ENCODE peak calls at places on chromosomes 6 and 20, in seven cellular contexts. One of them, this sample, is unnamed.

GRCh38 chr6:26235240-26235730 is 129.7 kb upstream of the BTN3A2 start:
- DNase-seq in hepatocyte: no peak
- DNase-seq in right lobe of liver: no peak
- DNase-seq in NT2/D1: no peak
- DNase-seq in CD8-positive, alpha-beta T cell: no peak
- DNase-seq in heart right ventricle: no peak
- DNase-seq in left ventricle myocardium inferior: no peak
- DNase-seq in this sample: no peak

GRCh38 chr6:169667716-169668115 is 34.1 kb downstream of the WDR27 start:
- DNase-seq in hepatocyte: no peak
- DNase-seq in right lobe of liver: peak; percentile 29
- DNase-seq in NT2/D1: no peak
- DNase-seq in CD8-positive, alpha-beta T cell: no peak
- DNase-seq in heart right ventricle: no peak
- DNase-seq in left ventricle myocardium inferior: no peak
- DNase-seq in this sample: no peak

GRCh38 chr6:25250878-25251277 is 28.3 kb upstream of the CARMIL1 start:
- DNase-seq in hepatocyte: no peak
- DNase-seq in right lobe of liver: no peak
- DNase-seq in NT2/D1: no peak
- DNase-seq in CD8-positive, alpha-beta T cell: no peak
- DNase-seq in heart right ventricle: no peak
- DNase-seq in left ventricle myocardium inferior: no peak
- DNase-seq in this sample: no peak

GRCh38 chr20:37288091-37288490 is 1.4 kb upstream of the MANBAL start:
- DNase-seq in hepatocyte: no peak
- DNase-seq in right lobe of liver: peak; percentile 68
- DNase-seq in NT2/D1: no peak
- DNase-seq in CD8-positive, alpha-beta T cell: no peak
- DNase-seq in heart right ventricle: no peak
- DNase-seq in left ventricle myocardium inferior: no peak
- DNase-seq in this sample: no peak

GRCh38 chr20:23205656-23206055 is 119.5 kb upstream of the CD93 start:
- DNase-seq in hepatocyte: peak; percentile 84
- DNase-seq in right lobe of liver: no peak
- DNase-seq in NT2/D1: no peak
- DNase-seq in CD8-positive, alpha-beta T cell: no peak
- DNase-seq in heart right ventricle: peak; percentile 85
- DNase-seq in left ventricle myocardium inferior: peak; percentile 79
- DNase-seq in this sample: peak; percentile 40

GRCh38 chr6:146650799-146651481 is 52.2 kb downstream of the ADGB start:
- DNase-seq in hepatocyte: no peak
- DNase-seq in right lobe of liver: no peak
- DNase-seq in NT2/D1: no peak
- DNase-seq in CD8-positive, alpha-beta T cell: no peak
- DNase-seq in heart right ventricle: no peak
- DNase-seq in left ventricle myocardium inferior: no peak
- DNase-seq in this sample: no peak

GRCh38 chr6:1618305-1619105 is 8.8 kb downstream of the FOXC1 start:
- DNase-seq in hepatocyte: no peak
- DNase-seq in right lobe of liver: no peak
- DNase-seq in NT2/D1: no peak
- DNase-seq in CD8-positive, alpha-beta T cell: no peak
- DNase-seq in heart right ventricle: no peak
- DNase-seq in left ventricle myocardium inferior: no peak
- DNase-seq in this sample: no peak

GRCh38 chr6:36493859-36494258 is 51.1 kb downstream of the KCTD20 start:
- DNase-seq in hepatocyte: no peak
- DNase-seq in right lobe of liver: no peak
- DNase-seq in NT2/D1: no peak
- DNase-seq in CD8-positive, alpha-beta T cell: no peak
- DNase-seq in heart right ventricle: no peak
- DNase-seq in left ventricle myocardium inferior: no peak
- DNase-seq in this sample: no peak

GRCh38 chr6:40349092-40349491 is 238.1 kb downstream of the LRFN2 start:
- DNase-seq in hepatocyte: no peak
- DNase-seq in right lobe of liver: no peak
- DNase-seq in NT2/D1: no peak
- DNase-seq in CD8-positive, alpha-beta T cell: no peak
- DNase-seq in heart right ventricle: no peak
- DNase-seq in left ventricle myocardium inferior: no peak
- DNase-seq in this sample: peak; percentile 55

GRCh38 chr6:155080876-155081845 is 86.0 kb downstream of the TIAM2 start:
- DNase-seq in hepatocyte: no peak
- DNase-seq in right lobe of liver: no peak
- DNase-seq in NT2/D1: no peak
- DNase-seq in CD8-positive, alpha-beta T cell: no peak
- DNase-seq in heart right ventricle: no peak
- DNase-seq in left ventricle myocardium inferior: no peak
- DNase-seq in this sample: no peak

GRCh38 chr20:16286601-16287000 is 286.6 kb downstream of the KIF16B start:
- DNase-seq in hepatocyte: no peak
- DNase-seq in right lobe of liver: no peak
- DNase-seq in NT2/D1: no peak
- DNase-seq in CD8-positive, alpha-beta T cell: no peak
- DNase-seq in heart right ventricle: no peak
- DNase-seq in left ventricle myocardium inferior: no peak
- DNase-seq in this sample: no peak

GRCh38 chr6:56246544-56246940 is 838 bp downstream of the COL21A1 start:
- DNase-seq in hepatocyte: peak; percentile 7
- DNase-seq in right lobe of liver: no peak
- DNase-seq in NT2/D1: no peak
- DNase-seq in CD8-positive, alpha-beta T cell: no peak
- DNase-seq in heart right ventricle: no peak
- DNase-seq in left ventricle myocardium inferior: no peak
- DNase-seq in this sample: no peak

GRCh38 chr6:41634657-41635056 is 3.6 kb upstream of the MDFI start:
- DNase-seq in hepatocyte: peak; percentile 58
- DNase-seq in right lobe of liver: peak; percentile 46
- DNase-seq in NT2/D1: no peak
- DNase-seq in CD8-positive, alpha-beta T cell: no peak
- DNase-seq in heart right ventricle: no peak
- DNase-seq in left ventricle myocardium inferior: no peak
- DNase-seq in this sample: no peak

GRCh38 chr6:44021628-44022295 is 105.5 kb downstream of the MRPL14 start:
- DNase-seq in hepatocyte: no peak
- DNase-seq in right lobe of liver: peak; percentile 39
- DNase-seq in NT2/D1: no peak
- DNase-seq in CD8-positive, alpha-beta T cell: no peak
- DNase-seq in heart right ventricle: no peak
- DNase-seq in left ventricle myocardium inferior: no peak
- DNase-seq in this sample: no peak

GRCh38 chr20:53869466-53870258 is 200.7 kb downstream of the BCAS1 start:
- DNase-seq in hepatocyte: peak; percentile 89
- DNase-seq in right lobe of liver: no peak
- DNase-seq in NT2/D1: peak; percentile 87
- DNase-seq in CD8-positive, alpha-beta T cell: peak; percentile 78
- DNase-seq in heart right ventricle: peak; percentile 77
- DNase-seq in left ventricle myocardium inferior: no peak
- DNase-seq in this sample: peak; percentile 73

GRCh38 chr6:169156108-169156821 is 97.4 kb downstream of the THBS2 start:
- DNase-seq in hepatocyte: no peak
- DNase-seq in right lobe of liver: no peak
- DNase-seq in NT2/D1: no peak
- DNase-seq in CD8-positive, alpha-beta T cell: no peak
- DNase-seq in heart right ventricle: no peak
- DNase-seq in left ventricle myocardium inferior: no peak
- DNase-seq in this sample: no peak

GRCh38 chr6:118656822-118657451 is 5.5 kb upstream of the CEP85L start:
- DNase-seq in hepatocyte: no peak
- DNase-seq in right lobe of liver: no peak
- DNase-seq in NT2/D1: no peak
- DNase-seq in CD8-positive, alpha-beta T cell: no peak
- DNase-seq in heart right ventricle: no peak
- DNase-seq in left ventricle myocardium inferior: no peak
- DNase-seq in this sample: no peak

GRCh38 chr6:14857501-14857900 is 388.4 kb upstream of the JARID2 start:
- DNase-seq in hepatocyte: no peak
- DNase-seq in right lobe of liver: peak; percentile 56
- DNase-seq in NT2/D1: no peak
- DNase-seq in CD8-positive, alpha-beta T cell: peak; percentile 87
- DNase-seq in heart right ventricle: no peak
- DNase-seq in left ventricle myocardium inferior: no peak
- DNase-seq in this sample: no peak

GRCh38 chr6:142918339-142919042 is 26.5 kb downstream of the HIVEP2 start:
- DNase-seq in hepatocyte: no peak
- DNase-seq in right lobe of liver: no peak
- DNase-seq in NT2/D1: no peak
- DNase-seq in CD8-positive, alpha-beta T cell: no peak
- DNase-seq in heart right ventricle: no peak
- DNase-seq in left ventricle myocardium inferior: no peak
- DNase-seq in this sample: no peak

GRCh38 chr6:150068173-150068785 is 642 bp downstream of the ULBP3 start:
- DNase-seq in hepatocyte: no peak
- DNase-seq in right lobe of liver: no peak
- DNase-seq in NT2/D1: no peak
- DNase-seq in CD8-positive, alpha-beta T cell: peak; percentile 55
- DNase-seq in heart right ventricle: no peak
- DNase-seq in left ventricle myocardium inferior: no peak
- DNase-seq in this sample: no peak

GRCh38 chr20:63968136-63968927 is 1.4 kb downstream of the ZNF512B start:
- DNase-seq in hepatocyte: no peak
- DNase-seq in right lobe of liver: peak; percentile 52
- DNase-seq in NT2/D1: no peak
- DNase-seq in CD8-positive, alpha-beta T cell: no peak
- DNase-seq in heart right ventricle: peak; percentile 8
- DNase-seq in left ventricle myocardium inferior: peak; percentile 12
- DNase-seq in this sample: peak; percentile 25

GRCh38 chr20:63966172-63966943 is 3.4 kb downstream of the ZNF512B start:
- DNase-seq in hepatocyte: no peak
- DNase-seq in right lobe of liver: no peak
- DNase-seq in NT2/D1: no peak
- DNase-seq in CD8-positive, alpha-beta T cell: no peak
- DNase-seq in heart right ventricle: no peak
- DNase-seq in left ventricle myocardium inferior: no peak
- DNase-seq in this sample: peak; percentile 12

GRCh38 chr20:63968928-63969760 is 586 bp downstream of the ZNF512B start:
- DNase-seq in hepatocyte: no peak
- DNase-seq in right lobe of liver: peak; percentile 82
- DNase-seq in NT2/D1: no peak
- DNase-seq in CD8-positive, alpha-beta T cell: peak; percentile 66
- DNase-seq in heart right ventricle: peak; percentile 42
- DNase-seq in left ventricle myocardium inferior: peak; percentile 20
- DNase-seq in this sample: peak; percentile 37

GRCh38 chr20:63967330-63968135 is 2.2 kb downstream of the ZNF512B start:
- DNase-seq in hepatocyte: no peak
- DNase-seq in right lobe of liver: no peak
- DNase-seq in NT2/D1: no peak
- DNase-seq in CD8-positive, alpha-beta T cell: no peak
- DNase-seq in heart right ventricle: peak; percentile 6
- DNase-seq in left ventricle myocardium inferior: peak; percentile 16
- DNase-seq in this sample: peak; percentile 16

GRCh38 chr20:63966944-63967322 is 2.8 kb downstream of the ZNF512B start:
- DNase-seq in hepatocyte: no peak
- DNase-seq in right lobe of liver: no peak
- DNase-seq in NT2/D1: no peak
- DNase-seq in CD8-positive, alpha-beta T cell: no peak
- DNase-seq in heart right ventricle: peak; percentile 4
- DNase-seq in left ventricle myocardium inferior: no peak
- DNase-seq in this sample: peak; percentile 14
- H3K27me3 ChIP-seq in hepatocyte: no peaks in the 10 kb centered on the region
- H3K27me3 ChIP-seq in right lobe of liver: no peaks in the 10 kb centered on the region
- H3K27me3 ChIP-seq in NT2/D1: peaks cover 17% of the 10 kb centered on the region
- H3K27me3 ChIP-seq in CD8-positive, alpha-beta T cell: no peaks in the 10 kb centered on the region
- H3K27me3 ChIP-seq in heart right ventricle: no peaks in the 10 kb centered on the region
- H3K27me3 ChIP-seq in left ventricle myocardium inferior: no peaks in the 10 kb centered on the region
- H3K27me3 ChIP-seq in this sample: no peaks in the 10 kb centered on the region

DNA sequence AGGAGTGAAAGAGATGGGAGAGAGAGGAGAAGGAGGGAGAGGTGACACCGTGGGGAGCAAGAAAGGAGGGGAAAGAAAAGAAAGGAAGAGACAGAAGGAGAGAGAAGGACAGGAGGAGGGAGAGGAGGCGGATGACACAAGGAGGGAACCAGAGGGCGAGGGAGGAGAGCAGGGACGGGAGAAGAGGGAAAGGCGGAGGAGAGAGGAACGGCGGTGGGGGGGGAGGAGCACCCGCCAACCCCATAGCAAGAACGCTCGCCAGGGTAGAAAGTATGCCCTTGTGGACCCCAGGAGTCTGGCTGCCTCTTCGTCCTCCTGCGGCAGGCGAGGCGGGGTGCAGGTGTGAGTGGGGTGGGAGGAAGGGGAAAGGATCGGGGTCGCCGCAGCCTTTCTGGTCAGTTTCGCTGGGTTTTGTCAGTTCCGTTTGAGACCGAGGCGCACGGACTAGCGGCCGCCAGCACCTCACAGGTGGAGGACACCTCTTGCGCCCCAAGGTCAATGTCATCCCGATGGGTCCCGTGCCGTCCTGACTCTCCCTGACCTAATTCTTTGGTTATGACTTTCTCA is 4.4 kb upstream of the INSM1 start:
- DNase-seq in hepatocyte: no peak
- DNase-seq in right lobe of liver: no peak
- DNase-seq in NT2/D1: no peak
- DNase-seq in CD8-positive, alpha-beta T cell: no peak
- DNase-seq in heart right ventricle: no peak
- DNase-seq in left ventricle myocardium inferior: no peak
- DNase-seq in this sample: no peak
- H3K27me3 ChIP-seq in hepatocyte: peaks cover 83% of the 10 kb centered on the region
- H3K27me3 ChIP-seq in right lobe of liver: no peaks in the 10 kb centered on the region
- H3K27me3 ChIP-seq in NT2/D1: peaks cover 82% of the 10 kb centered on the region
- H3K27me3 ChIP-seq in CD8-positive, alpha-beta T cell: no peaks in the 10 kb centered on the region
- H3K27me3 ChIP-seq in heart right ventricle: peaks cover 35% of the 10 kb centered on the region
- H3K27me3 ChIP-seq in left ventricle myocardium inferior: peaks cover 88% of the 10 kb centered on the region
- H3K27me3 ChIP-seq in this sample: peaks cover 44% of the 10 kb centered on the region

GRCh38 chr20:62551408-62552323 is 75.9 kb upstream of the GATA5 start:
- DNase-seq in hepatocyte: no peak
- DNase-seq in right lobe of liver: no peak
- DNase-seq in NT2/D1: no peak
- DNase-seq in CD8-positive, alpha-beta T cell: peak; percentile 50
- DNase-seq in heart right ventricle: no peak
- DNase-seq in left ventricle myocardium inferior: no peak
- DNase-seq in this sample: no peak
- H3K27me3 ChIP-seq in hepatocyte: peaks cover 41% of the 10 kb centered on the region
- H3K27me3 ChIP-seq in right lobe of liver: no peaks in the 10 kb centered on the region
- H3K27me3 ChIP-seq in NT2/D1: peaks cover 55% of the 10 kb centered on the region
- H3K27me3 ChIP-seq in CD8-positive, alpha-beta T cell: peaks cover 9% of the 10 kb centered on the region
- H3K27me3 ChIP-seq in heart right ventricle: no peaks in the 10 kb centered on the region
- H3K27me3 ChIP-seq in left ventricle myocardium inferior: peaks cover 83% of the 10 kb centered on the region
- H3K27me3 ChIP-seq in this sample: no peaks in the 10 kb centered on the region

GRCh38 chr20:63420359-63421093 is 51.9 kb downstream of the KCNQ2 start:
- DNase-seq in hepatocyte: no peak
- DNase-seq in right lobe of liver: no peak
- DNase-seq in NT2/D1: no peak
- DNase-seq in CD8-positive, alpha-beta T cell: no peak
- DNase-seq in heart right ventricle: no peak
- DNase-seq in left ventricle myocardium inferior: no peak
- DNase-seq in this sample: no peak

GRCh38 chr20:63421094-63421692 is 51.3 kb downstream of the KCNQ2 start:
- DNase-seq in hepatocyte: no peak
- DNase-seq in right lobe of liver: no peak
- DNase-seq in NT2/D1: no peak
- DNase-seq in CD8-positive, alpha-beta T cell: no peak
- DNase-seq in heart right ventricle: no peak
- DNase-seq in left ventricle myocardium inferior: no peak
- DNase-seq in this sample: no peak

GRCh38 chr20:63422653-63423052 is 49.8 kb downstream of the KCNQ2 start:
- DNase-seq in hepatocyte: no peak
- DNase-seq in right lobe of liver: no peak
- DNase-seq in NT2/D1: no peak
- DNase-seq in CD8-positive, alpha-beta T cell: no peak
- DNase-seq in heart right ventricle: no peak
- DNase-seq in left ventricle myocardium inferior: no peak
- DNase-seq in this sample: no peak

GRCh38 chr20:63423751-63424150 is 48.7 kb downstream of the KCNQ2 start:
- DNase-seq in hepatocyte: no peak
- DNase-seq in right lobe of liver: no peak
- DNase-seq in NT2/D1: no peak
- DNase-seq in CD8-positive, alpha-beta T cell: no peak
- DNase-seq in heart right ventricle: no peak
- DNase-seq in left ventricle myocardium inferior: no peak
- DNase-seq in this sample: no peak

GRCh38 chr20:63421913-63422312 is 50.5 kb downstream of the KCNQ2 start:
- DNase-seq in hepatocyte: no peak
- DNase-seq in right lobe of liver: no peak
- DNase-seq in NT2/D1: no peak
- DNase-seq in CD8-positive, alpha-beta T cell: no peak
- DNase-seq in heart right ventricle: no peak
- DNase-seq in left ventricle myocardium inferior: no peak
- DNase-seq in this sample: no peak
- H3K27me3 ChIP-seq in hepatocyte: no peaks in the 10 kb centered on the region
- H3K27me3 ChIP-seq in right lobe of liver: no peaks in the 10 kb centered on the region
- H3K27me3 ChIP-seq in NT2/D1: no peaks in the 10 kb centered on the region
- H3K27me3 ChIP-seq in CD8-positive, alpha-beta T cell: no peaks in the 10 kb centered on the region
- H3K27me3 ChIP-seq in heart right ventricle: no peaks in the 10 kb centered on the region
- H3K27me3 ChIP-seq in left ventricle myocardium inferior: peaks cover 67% of the 10 kb centered on the region
- H3K27me3 ChIP-seq in this sample: no peaks in the 10 kb centered on the region